ENCODE peak calls at places on chromosome 14, in four cellular contexts. E, N, F and Z are unnamed samples.

GRCh38 chr14:99586054-99586760 is 17.8 kb downstream of the CCDC85C start:
- DNase-seq in E (no peak), N (no peak), F (no peak), Z (no peak)

GRCh38 chr14:105064721-105065143 is 498 bp downstream of the GPR132 start:
- DNase-seq in E (peak; percentile 38), N (no peak), F (peak; percentile 52), Z (peak; percentile 45)

GRCh38 chr14:61145258-61145902 is 135.8 kb downstream of the TMEM30B start:
- DNase-seq in E (peak; percentile 87), N (no peak), F (peak; percentile 97), Z (no peak)

GRCh38 chr14:96978525-96979272 is 181.5 kb downstream of the VRK1 start:
- DNase-seq in E (no peak), N (no peak), F (no peak), Z (no peak)

GRCh38 chr14:100537701-100538565 is 49.3 kb downstream of the BEGAIN start:
- DNase-seq in E (no peak), N (no peak), F (no peak), Z (no peak)

GRCh38 chr14:79638647-79639266 is 572.5 kb downstream of the DIO2 start:
- DNase-seq in E (no peak), N (no peak), F (no peak), Z (no peak)

GRCh38 chr14:51564460-51564859 is 87.2 kb upstream of the FRMD6 start:
- DNase-seq in E (no peak), N (no peak), F (no peak), Z (no peak)

GRCh38 chr14:83744901-83745300 is 1785.0 kb upstream of the FLRT2 start:
- DNase-seq in E (no peak), N (no peak), F (no peak), Z (no peak)

GRCh38 chr14:99510556-99511139 is 29.4 kb downstream of the CCNK start:
- DNase-seq in E (no peak), N (no peak), F (no peak), Z (no peak)